ENCODE peak calls at places on chromosomes 12 and 14, in nine cellular contexts. One of them, this sample, is unnamed.

GRCh38 chr12:26239508-26240328 is 44.3 kb downstream of the SSPN start:
- DNase-seq in lung: no peak
- DNase-seq in stomach: no peak
- DNase-seq in H9: no peak
- DNase-seq in IMR-90: peak
- DNase-seq in adrenal gland: peak
- DNase-seq in heart right ventricle: peak
- DNase-seq in thoracic aorta: peak
- DNase-seq in heart left ventricle: peak
- DNase-seq in this sample: peak

GRCh38 chr12:219891-220352 is 6.0 kb upstream of the SLC6A12 start:
- DNase-seq in lung: peak
- DNase-seq in stomach: peak
- DNase-seq in H9: peak
- DNase-seq in IMR-90: peak
- DNase-seq in adrenal gland: peak
- DNase-seq in heart right ventricle: peak
- DNase-seq in thoracic aorta: no peak
- DNase-seq in heart left ventricle: peak
- DNase-seq in this sample: peak

GRCh38 chr14:88129306-88130056 is 124.5 kb downstream of the GPR65 start:
- DNase-seq in lung: peak
- DNase-seq in stomach: no peak
- DNase-seq in H9: no peak
- DNase-seq in IMR-90: peak
- DNase-seq in adrenal gland: peak
- DNase-seq in heart right ventricle: no peak
- DNase-seq in thoracic aorta: peak
- DNase-seq in heart left ventricle: no peak
- DNase-seq in this sample: no peak

GRCh38 chr12:22271036-22271435 is 63.5 kb downstream of the ST8SIA1 start:
- DNase-seq in lung: no peak
- DNase-seq in stomach: no peak
- DNase-seq in H9: no peak
- DNase-seq in IMR-90: peak
- DNase-seq in adrenal gland: no peak
- DNase-seq in heart right ventricle: no peak
- DNase-seq in thoracic aorta: no peak
- DNase-seq in heart left ventricle: no peak
- DNase-seq in this sample: no peak

GRCh38 chr12:115914122-115914521 is 363.4 kb downstream of the MED13L start:
- DNase-seq in lung: no peak
- DNase-seq in stomach: no peak
- DNase-seq in H9: no peak
- DNase-seq in IMR-90: no peak
- DNase-seq in adrenal gland: no peak
- DNase-seq in heart right ventricle: no peak
- DNase-seq in thoracic aorta: no peak
- DNase-seq in heart left ventricle: no peak
- DNase-seq in this sample: no peak

GRCh38 chr14:75301666-75302325 is 23.2 kb downstream of the FOS start:
- DNase-seq in lung: no peak
- DNase-seq in stomach: no peak
- DNase-seq in H9: no peak
- DNase-seq in IMR-90: no peak
- DNase-seq in adrenal gland: peak
- DNase-seq in heart right ventricle: peak
- DNase-seq in thoracic aorta: no peak
- DNase-seq in heart left ventricle: no peak
- DNase-seq in this sample: no peak

GRCh38 chr14:74634964-74635363 is 22.9 kb upstream of the LTBP2 start:
- DNase-seq in lung: no peak
- DNase-seq in stomach: no peak
- DNase-seq in H9: no peak
- DNase-seq in IMR-90: no peak
- DNase-seq in adrenal gland: no peak
- DNase-seq in heart right ventricle: no peak
- DNase-seq in thoracic aorta: no peak
- DNase-seq in heart left ventricle: no peak
- DNase-seq in this sample: no peak

GRCh38 chr12:117970334-117970733 is 1.5 kb upstream of the KSR2 start:
- DNase-seq in lung: no peak
- DNase-seq in stomach: no peak
- DNase-seq in H9: no peak
- DNase-seq in IMR-90: no peak
- DNase-seq in adrenal gland: no peak
- DNase-seq in heart right ventricle: no peak
- DNase-seq in thoracic aorta: no peak
- DNase-seq in heart left ventricle: no peak
- DNase-seq in this sample: no peak

GRCh38 chr14:51071851-51072250 is 23.1 kb downstream of the TRIM9 start:
- DNase-seq in lung: no peak
- DNase-seq in stomach: no peak
- DNase-seq in H9: no peak
- DNase-seq in IMR-90: no peak
- DNase-seq in adrenal gland: peak
- DNase-seq in heart right ventricle: no peak
- DNase-seq in thoracic aorta: no peak
- DNase-seq in heart left ventricle: no peak
- DNase-seq in this sample: no peak

GRCh38 chr14:98185036-98185435 is 1087.0 kb downstream of the BCL11B start:
- DNase-seq in lung: no peak
- DNase-seq in stomach: no peak
- DNase-seq in H9: no peak
- DNase-seq in IMR-90: no peak
- DNase-seq in adrenal gland: no peak
- DNase-seq in heart right ventricle: no peak
- DNase-seq in thoracic aorta: no peak
- DNase-seq in heart left ventricle: no peak
- DNase-seq in this sample: no peak

GRCh38 chr14:69595336-69595735 is 16.1 kb upstream of the SUSD6 start:
- DNase-seq in lung: no peak
- DNase-seq in stomach: no peak
- DNase-seq in H9: no peak
- DNase-seq in IMR-90: no peak
- DNase-seq in adrenal gland: no peak
- DNase-seq in heart right ventricle: no peak
- DNase-seq in thoracic aorta: no peak
- DNase-seq in heart left ventricle: no peak
- DNase-seq in this sample: no peak

GRCh38 chr12:117367006-117367638 is 5.7 kb upstream of the NOS1 start:
- DNase-seq in lung: peak
- DNase-seq in stomach: peak
- DNase-seq in H9: peak
- DNase-seq in IMR-90: peak
- DNase-seq in adrenal gland: peak
- DNase-seq in heart right ventricle: no peak
- DNase-seq in thoracic aorta: no peak
- DNase-seq in heart left ventricle: peak
- DNase-seq in this sample: peak

GRCh38 chr14:63192085-63192484 is 12.2 kb upstream of the RHOJ start:
- DNase-seq in lung: no peak
- DNase-seq in stomach: no peak
- DNase-seq in H9: no peak
- DNase-seq in IMR-90: peak
- DNase-seq in adrenal gland: no peak
- DNase-seq in heart right ventricle: no peak
- DNase-seq in thoracic aorta: no peak
- DNase-seq in heart left ventricle: no peak
- DNase-seq in this sample: no peak

GRCh38 chr14:21103165-21103709 is 2.4 kb downstream of the TMEM253 start:
- DNase-seq in lung: no peak
- DNase-seq in stomach: no peak
- DNase-seq in H9: no peak
- DNase-seq in IMR-90: no peak
- DNase-seq in adrenal gland: no peak
- DNase-seq in heart right ventricle: no peak
- DNase-seq in thoracic aorta: peak
- DNase-seq in heart left ventricle: no peak
- DNase-seq in this sample: no peak

GRCh38 chr12:133215724-133216123 is 20.0 kb downstream of the ANHX start:
- DNase-seq in lung: no peak
- DNase-seq in stomach: no peak
- DNase-seq in H9: no peak
- DNase-seq in IMR-90: no peak
- DNase-seq in adrenal gland: no peak
- DNase-seq in heart right ventricle: no peak
- DNase-seq in thoracic aorta: no peak
- DNase-seq in heart left ventricle: no peak
- DNase-seq in this sample: no peak

GRCh38 chr14:57837267-57837666 is 28.6 kb downstream of the SLC35F4 start:
- DNase-seq in lung: no peak
- DNase-seq in stomach: no peak
- DNase-seq in H9: no peak
- DNase-seq in IMR-90: no peak
- DNase-seq in adrenal gland: no peak
- DNase-seq in heart right ventricle: no peak
- DNase-seq in thoracic aorta: no peak
- DNase-seq in heart left ventricle: no peak
- DNase-seq in this sample: no peak

GRCh38 chr14:106224694-106224971 is 698.2 kb downstream of the TMEM121 start:
- DNase-seq in lung: no peak
- DNase-seq in stomach: no peak
- DNase-seq in H9: no peak
- DNase-seq in IMR-90: no peak
- DNase-seq in adrenal gland: no peak
- DNase-seq in heart right ventricle: no peak
- DNase-seq in thoracic aorta: no peak
- DNase-seq in heart left ventricle: no peak
- DNase-seq in this sample: no peak

GRCh38 chr14:106227793-106228192 is 701.4 kb downstream of the TMEM121 start:
- DNase-seq in lung: no peak
- DNase-seq in stomach: no peak
- DNase-seq in H9: no peak
- DNase-seq in IMR-90: no peak
- DNase-seq in adrenal gland: no peak
- DNase-seq in heart right ventricle: no peak
- DNase-seq in thoracic aorta: no peak
- DNase-seq in heart left ventricle: no peak
- DNase-seq in this sample: no peak

GRCh38 chr14:106222736-106223135 is 696.4 kb downstream of the TMEM121 start:
- DNase-seq in lung: no peak
- DNase-seq in stomach: no peak
- DNase-seq in H9: no peak
- DNase-seq in IMR-90: no peak
- DNase-seq in adrenal gland: no peak
- DNase-seq in heart right ventricle: no peak
- DNase-seq in thoracic aorta: no peak
- DNase-seq in heart left ventricle: no peak
- DNase-seq in this sample: no peak

GRCh38 chr14:106228541-106229158 is 702.3 kb downstream of the TMEM121 start:
- DNase-seq in lung: no peak
- DNase-seq in stomach: no peak
- DNase-seq in H9: no peak
- DNase-seq in IMR-90: no peak
- DNase-seq in adrenal gland: no peak
- DNase-seq in heart right ventricle: no peak
- DNase-seq in thoracic aorta: no peak
- DNase-seq in heart left ventricle: no peak
- DNase-seq in this sample: no peak
- TF ChIP-seq CTCF in lung: no peak
- TF ChIP-seq CTCF in stomach: no peak
- TF ChIP-seq CTCF in H9: no peak
- TF ChIP-seq CTCF in IMR-90: no peak
- TF ChIP-seq CTCF in adrenal gland: no peak
- TF ChIP-seq CTCF in heart right ventricle: no peak
- TF ChIP-seq CTCF in thoracic aorta: no peak
- TF ChIP-seq CTCF in heart left ventricle: no peak
- TF ChIP-seq CTCF in this sample: no peak

GRCh38 chr12:122544537-122544936 is 17.5 kb downstream of the KNTC1 start:
- DNase-seq in lung: no peak
- DNase-seq in stomach: no peak
- DNase-seq in H9: no peak
- DNase-seq in IMR-90: no peak
- DNase-seq in adrenal gland: no peak
- DNase-seq in heart right ventricle: no peak
- DNase-seq in thoracic aorta: no peak
- DNase-seq in heart left ventricle: no peak
- DNase-seq in this sample: no peak
- H3K27ac ChIP-seq in lung: no peak
- H3K27ac ChIP-seq in stomach: no peak
- H3K27ac ChIP-seq in H9: no peak
- H3K27ac ChIP-seq in IMR-90: no peak
- H3K27ac ChIP-seq in adrenal gland: no peak
- H3K27ac ChIP-seq in heart right ventricle: no peak
- H3K27ac ChIP-seq in thoracic aorta: no peak
- H3K27ac ChIP-seq in heart left ventricle: no peak
- H3K27ac ChIP-seq in this sample: no peak

GRCh38 chr12:102950107-102950949 is 7.1 kb upstream of the ASCL1 start:
- DNase-seq in lung: no peak
- DNase-seq in stomach: peak
- DNase-seq in H9: peak
- DNase-seq in IMR-90: no peak
- DNase-seq in adrenal gland: no peak
- DNase-seq in heart right ventricle: no peak
- DNase-seq in thoracic aorta: no peak
- DNase-seq in heart left ventricle: no peak
- DNase-seq in this sample: no peak
- TF ChIP-seq CTCF in lung: no peak
- TF ChIP-seq CTCF in stomach: no peak
- TF ChIP-seq CTCF in H9: peak
- TF ChIP-seq CTCF in IMR-90: no peak
- TF ChIP-seq CTCF in adrenal gland: peak
- TF ChIP-seq CTCF in heart right ventricle: no peak
- TF ChIP-seq CTCF in thoracic aorta: no peak
- TF ChIP-seq CTCF in heart left ventricle: no peak
- TF ChIP-seq CTCF in this sample: no peak

GRCh38 chr12:92581579-92581978 is 121.2 kb upstream of the PLEKHG7 start:
- DNase-seq in lung: no peak
- DNase-seq in stomach: no peak
- DNase-seq in H9: no peak
- DNase-seq in IMR-90: no peak
- DNase-seq in adrenal gland: no peak
- DNase-seq in heart right ventricle: no peak
- DNase-seq in thoracic aorta: no peak
- DNase-seq in heart left ventricle: no peak
- DNase-seq in this sample: no peak

GRCh38 chr12:92582466-92582865 is 120.3 kb upstream of the PLEKHG7 start:
- DNase-seq in lung: no peak
- DNase-seq in stomach: no peak
- DNase-seq in H9: no peak
- DNase-seq in IMR-90: no peak
- DNase-seq in adrenal gland: no peak
- DNase-seq in heart right ventricle: no peak
- DNase-seq in thoracic aorta: no peak
- DNase-seq in heart left ventricle: no peak
- DNase-seq in this sample: no peak

GRCh38 chr12:92585106-92585775 is 117.5 kb upstream of the PLEKHG7 start:
- DNase-seq in lung: no peak
- DNase-seq in stomach: no peak
- DNase-seq in H9: no peak
- DNase-seq in IMR-90: no peak
- DNase-seq in adrenal gland: no peak
- DNase-seq in heart right ventricle: no peak
- DNase-seq in thoracic aorta: no peak
- DNase-seq in heart left ventricle: no peak
- DNase-seq in this sample: no peak

GRCh38 chr12:92582888-92583287 is 119.9 kb upstream of the PLEKHG7 start:
- DNase-seq in lung: no peak
- DNase-seq in stomach: no peak
- DNase-seq in H9: no peak
- DNase-seq in IMR-90: no peak
- DNase-seq in adrenal gland: no peak
- DNase-seq in heart right ventricle: no peak
- DNase-seq in thoracic aorta: no peak
- DNase-seq in heart left ventricle: no peak
- DNase-seq in this sample: no peak

GRCh38 chr12:92583910-92584309 is 118.9 kb upstream of the PLEKHG7 start:
- DNase-seq in lung: no peak
- DNase-seq in stomach: no peak
- DNase-seq in H9: no peak
- DNase-seq in IMR-90: no peak
- DNase-seq in adrenal gland: no peak
- DNase-seq in heart right ventricle: no peak
- DNase-seq in thoracic aorta: no peak
- DNase-seq in heart left ventricle: no peak
- DNase-seq in this sample: no peak
- H3K27ac ChIP-seq in lung: no peak
- H3K27ac ChIP-seq in stomach: no peak
- H3K27ac ChIP-seq in H9: no peak
- H3K27ac ChIP-seq in IMR-90: no peak
- H3K27ac ChIP-seq in adrenal gland: no peak
- H3K27ac ChIP-seq in heart right ventricle: no peak
- H3K27ac ChIP-seq in thoracic aorta: no peak
- H3K27ac ChIP-seq in heart left ventricle: no peak
- H3K27ac ChIP-seq in this sample: no peak